ENCODE peak calls at places on chromosomes 12 and 14, in five cellular contexts. One of them, this sample, is unnamed.

GRCh38 chr12:122265433-122265832 is 861 bp downstream of the VPS33A start:
- DNase-seq in NCI-H1105 treated with DMSO at 0.1 percent for 48 hours: no peak
- DNase-seq in Panc1: no peak
- DNase-seq in stimulated activated naive CD4-positive, alpha-beta T cell: no peak
- DNase-seq in amniotic stem cell: no peak
- DNase-seq in this sample: no peak

GRCh38 chr12:124395284-124395752 is 100.4 kb downstream of the RFLNA start:
- DNase-seq in NCI-H1105 treated with DMSO at 0.1 percent for 48 hours: no peak
- DNase-seq in Panc1: no peak
- DNase-seq in stimulated activated naive CD4-positive, alpha-beta T cell: no peak
- DNase-seq in amniotic stem cell: no peak
- DNase-seq in this sample: no peak

GRCh38 chr14:21106191-21106505 is 5.3 kb downstream of the TMEM253 start:
- DNase-seq in NCI-H1105 treated with DMSO at 0.1 percent for 48 hours: no peak
- DNase-seq in Panc1: no peak
- DNase-seq in stimulated activated naive CD4-positive, alpha-beta T cell: no peak
- DNase-seq in amniotic stem cell: no peak
- DNase-seq in this sample: no peak

GRCh38 chr14:104277416-104278213 is 139.2 kb downstream of the KIF26A start:
- DNase-seq in NCI-H1105 treated with DMSO at 0.1 percent for 48 hours: no peak
- DNase-seq in Panc1: no peak
- DNase-seq in stimulated activated naive CD4-positive, alpha-beta T cell: no peak
- DNase-seq in amniotic stem cell: no peak
- DNase-seq in this sample: no peak

GRCh38 chr14:54572316-54572715 is 5.4 kb downstream of the SAMD4A start:
- DNase-seq in NCI-H1105 treated with DMSO at 0.1 percent for 48 hours: peak
- DNase-seq in Panc1: no peak
- DNase-seq in stimulated activated naive CD4-positive, alpha-beta T cell: no peak
- DNase-seq in amniotic stem cell: no peak
- DNase-seq in this sample: no peak

GRCh38 chr14:35789651-35790050 is 19.4 kb downstream of the RALGAPA1 start:
- DNase-seq in NCI-H1105 treated with DMSO at 0.1 percent for 48 hours: no peak
- DNase-seq in Panc1: no peak
- DNase-seq in stimulated activated naive CD4-positive, alpha-beta T cell: no peak
- DNase-seq in amniotic stem cell: no peak
- DNase-seq in this sample: no peak

GRCh38 chr12:56947633-56948535 is 9.5 kb downstream of the RDH16 start:
- DNase-seq in NCI-H1105 treated with DMSO at 0.1 percent for 48 hours: no peak
- DNase-seq in Panc1: no peak
- DNase-seq in stimulated activated naive CD4-positive, alpha-beta T cell: no peak
- DNase-seq in amniotic stem cell: no peak
- DNase-seq in this sample: no peak

GRCh38 chr12:75478395-75478794 is 2.2 kb upstream of the GLIPR1 start:
- DNase-seq in NCI-H1105 treated with DMSO at 0.1 percent for 48 hours: no peak
- DNase-seq in Panc1: no peak
- DNase-seq in stimulated activated naive CD4-positive, alpha-beta T cell: no peak
- DNase-seq in amniotic stem cell: no peak
- DNase-seq in this sample: no peak

GRCh38 chr14:104139460-104140212 is 1.2 kb downstream of the KIF26A start:
- DNase-seq in NCI-H1105 treated with DMSO at 0.1 percent for 48 hours: no peak
- DNase-seq in Panc1: no peak
- DNase-seq in stimulated activated naive CD4-positive, alpha-beta T cell: no peak
- DNase-seq in amniotic stem cell: no peak
- DNase-seq in this sample: no peak

GRCh38 chr14:105275267-105275946 is 25.4 kb downstream of the BRF1 start:
- DNase-seq in NCI-H1105 treated with DMSO at 0.1 percent for 48 hours: no peak
- DNase-seq in Panc1: no peak
- DNase-seq in stimulated activated naive CD4-positive, alpha-beta T cell: no peak
- DNase-seq in amniotic stem cell: no peak
- DNase-seq in this sample: no peak

GRCh38 chr12:55041651-55042050 is 21.9 kb downstream of the NEUROD4 start:
- DNase-seq in NCI-H1105 treated with DMSO at 0.1 percent for 48 hours: no peak
- DNase-seq in Panc1: no peak
- DNase-seq in stimulated activated naive CD4-positive, alpha-beta T cell: no peak
- DNase-seq in amniotic stem cell: no peak
- DNase-seq in this sample: no peak

GRCh38 chr12:104632724-104633181 is 176.0 kb downstream of the CHST11 start:
- DNase-seq in NCI-H1105 treated with DMSO at 0.1 percent for 48 hours: no peak
- DNase-seq in Panc1: no peak
- DNase-seq in stimulated activated naive CD4-positive, alpha-beta T cell: no peak
- DNase-seq in amniotic stem cell: no peak
- DNase-seq in this sample: no peak

GRCh38 chr12:6752181-6752930 is 585 bp downstream of the MLF2 start:
- DNase-seq in NCI-H1105 treated with DMSO at 0.1 percent for 48 hours: peak
- DNase-seq in Panc1: no peak
- DNase-seq in stimulated activated naive CD4-positive, alpha-beta T cell: peak
- DNase-seq in amniotic stem cell: peak
- DNase-seq in this sample: no peak

GRCh38 chr12:44377443-44378160 is 498.5 kb downstream of the NELL2 start:
- DNase-seq in NCI-H1105 treated with DMSO at 0.1 percent for 48 hours: peak
- DNase-seq in Panc1: no peak
- DNase-seq in stimulated activated naive CD4-positive, alpha-beta T cell: no peak
- DNase-seq in amniotic stem cell: no peak
- DNase-seq in this sample: no peak

GRCh38 chr12:102548543-102548942 is 68.2 kb upstream of the IGF1 start:
- DNase-seq in NCI-H1105 treated with DMSO at 0.1 percent for 48 hours: no peak
- DNase-seq in Panc1: no peak
- DNase-seq in stimulated activated naive CD4-positive, alpha-beta T cell: no peak
- DNase-seq in amniotic stem cell: no peak
- DNase-seq in this sample: no peak

GRCh38 chr12:10967409-10967808 is 19.3 kb downstream of the TAS2R50 start:
- DNase-seq in NCI-H1105 treated with DMSO at 0.1 percent for 48 hours: no peak
- DNase-seq in Panc1: no peak
- DNase-seq in stimulated activated naive CD4-positive, alpha-beta T cell: no peak
- DNase-seq in amniotic stem cell: peak
- DNase-seq in this sample: no peak

GRCh38 chr14:66074546-66074945 is 411.6 kb upstream of the CCDC196 start:
- DNase-seq in NCI-H1105 treated with DMSO at 0.1 percent for 48 hours: no peak
- DNase-seq in Panc1: no peak
- DNase-seq in stimulated activated naive CD4-positive, alpha-beta T cell: no peak
- DNase-seq in amniotic stem cell: no peak
- DNase-seq in this sample: peak

GRCh38 chr14:23667134-23667533 is 31.0 kb downstream of the DHRS2 start:
- DNase-seq in NCI-H1105 treated with DMSO at 0.1 percent for 48 hours: no peak
- DNase-seq in Panc1: no peak
- DNase-seq in stimulated activated naive CD4-positive, alpha-beta T cell: no peak
- DNase-seq in amniotic stem cell: no peak
- DNase-seq in this sample: no peak

GRCh38 chr14:105013150-105013787 is 7.6 kb downstream of the CDCA4 start:
- DNase-seq in NCI-H1105 treated with DMSO at 0.1 percent for 48 hours: peak
- DNase-seq in Panc1: no peak
- DNase-seq in stimulated activated naive CD4-positive, alpha-beta T cell: no peak
- DNase-seq in amniotic stem cell: no peak
- DNase-seq in this sample: no peak

GRCh38 chr14:67934087-67934486 is 114.5 kb downstream of the RAD51B start:
- DNase-seq in NCI-H1105 treated with DMSO at 0.1 percent for 48 hours: peak
- DNase-seq in Panc1: peak
- DNase-seq in stimulated activated naive CD4-positive, alpha-beta T cell: no peak
- DNase-seq in amniotic stem cell: peak
- DNase-seq in this sample: peak

GRCh38 chr14:31266437-31267331 is 59.1 kb upstream of the HECTD1 start:
- DNase-seq in NCI-H1105 treated with DMSO at 0.1 percent for 48 hours: no peak
- DNase-seq in Panc1: no peak
- DNase-seq in stimulated activated naive CD4-positive, alpha-beta T cell: no peak
- DNase-seq in amniotic stem cell: no peak
- DNase-seq in this sample: no peak

GRCh38 chr12:77433799-77434198 is 368.4 kb upstream of the E2F7 start:
- DNase-seq in NCI-H1105 treated with DMSO at 0.1 percent for 48 hours: no peak
- DNase-seq in Panc1: no peak
- DNase-seq in stimulated activated naive CD4-positive, alpha-beta T cell: no peak
- DNase-seq in amniotic stem cell: no peak
- DNase-seq in this sample: no peak

GRCh38 chr12:89179245-89179644 is 173.1 kb downstream of the DUSP6 start:
- DNase-seq in NCI-H1105 treated with DMSO at 0.1 percent for 48 hours: no peak
- DNase-seq in Panc1: no peak
- DNase-seq in stimulated activated naive CD4-positive, alpha-beta T cell: no peak
- DNase-seq in amniotic stem cell: no peak
- DNase-seq in this sample: no peak

GRCh38 chr12:14545144-14546124 is 22.2 kb downstream of the PLBD1 start:
- DNase-seq in NCI-H1105 treated with DMSO at 0.1 percent for 48 hours: peak
- DNase-seq in Panc1: no peak
- DNase-seq in stimulated activated naive CD4-positive, alpha-beta T cell: no peak
- DNase-seq in amniotic stem cell: no peak
- DNase-seq in this sample: no peak

GRCh38 chr14:100879194-100879593 is 24.3 kb downstream of the RTL1 start:
- DNase-seq in NCI-H1105 treated with DMSO at 0.1 percent for 48 hours: no peak
- DNase-seq in Panc1: no peak
- DNase-seq in stimulated activated naive CD4-positive, alpha-beta T cell: no peak
- DNase-seq in amniotic stem cell: no peak
- DNase-seq in this sample: no peak

GRCh38 chr12:19648173-19648572 is 208.9 kb downstream of the AEBP2 start:
- DNase-seq in NCI-H1105 treated with DMSO at 0.1 percent for 48 hours: no peak
- DNase-seq in Panc1: no peak
- DNase-seq in stimulated activated naive CD4-positive, alpha-beta T cell: no peak
- DNase-seq in amniotic stem cell: no peak
- DNase-seq in this sample: no peak

GRCh38 chr12:65826513-65827171 is 2.4 kb downstream of the HMGA2 start:
- DNase-seq in NCI-H1105 treated with DMSO at 0.1 percent for 48 hours: no peak
- DNase-seq in Panc1: peak
- DNase-seq in stimulated activated naive CD4-positive, alpha-beta T cell: no peak
- DNase-seq in amniotic stem cell: peak
- DNase-seq in this sample: no peak

GRCh38 chr12:34606749-34607519 is 584.6 kb downstream of the ALG10 start:
- DNase-seq in NCI-H1105 treated with DMSO at 0.1 percent for 48 hours: no peak
- DNase-seq in Panc1: no peak
- DNase-seq in stimulated activated naive CD4-positive, alpha-beta T cell: no peak
- DNase-seq in amniotic stem cell: no peak
- DNase-seq in this sample: no peak

GRCh38 chr14:87334997-87335675 is 657.8 kb downstream of the GALC start:
- DNase-seq in NCI-H1105 treated with DMSO at 0.1 percent for 48 hours: no peak
- DNase-seq in Panc1: no peak
- DNase-seq in stimulated activated naive CD4-positive, alpha-beta T cell: no peak
- DNase-seq in amniotic stem cell: no peak
- DNase-seq in this sample: no peak

This sample was measured in DMS79.